ENCODE peak calls at places on chromosomes 1 and 21, in six cellular contexts. Z is GM19239; L is glutamatergic neuron; C is adrenal gland; N is CD8-positive, alpha-beta memory T cell; W is NCI-H460. P is an unnamed sample.

GRCh38 chr21:40595806-40596205 is 251.2 kb downstream of the DSCAM start:
- DNase-seq in Z (no peak), L (no peak), C (no peak), N (no peak), W (no peak), P (no peak)

GRCh38 chr1:109623601-109624161 is 4.0 kb downstream of the AMPD2 start:
- DNase-seq in Z (no peak), L (no peak), C (no peak), N (no peak), W (no peak), P (no peak)

GRCh38 chr21:44687671-44688070 is 5.7 kb upstream of the KRTAP12-1 start:
- DNase-seq in Z (no peak), L (no peak), C (no peak), N (no peak), W (no peak), P (no peak)

GRCh38 chr1:155671750-155672149 is 16.8 kb downstream of the YY1AP1 start:
- DNase-seq in Z (no peak), L (no peak), C (no peak), N (no peak), W (no peak), P (no peak)

GRCh38 chr1:79271759-79272158 is 265.2 kb upstream of the ADGRL4 start:
- DNase-seq in Z (no peak), L (no peak), C (no peak), N (no peak), W (no peak), P (no peak)

GRCh38 chr1:117312453-117313138 is 54.7 kb upstream of the MAN1A2 start:
- DNase-seq in Z (no peak), L (no peak), C (no peak), N (no peak), W (peak), P (no peak)

GRCh38 chr1:186828612-186829542 is at the start of gene PLA2G4A:
- DNase-seq in Z (no peak), L (no peak), C (peak), N (no peak), W (peak), P (no peak)

GRCh38 chr1:200658037-200658808 is 11.5 kb downstream of the DDX59 start:
- DNase-seq in Z (no peak), L (no peak), C (no peak), N (no peak), W (no peak), P (no peak)

GRCh38 chr1:21931171-21932093 is 5.7 kb downstream of the HSPG2 start:
- DNase-seq in Z (no peak), L (no peak), C (peak), N (no peak), W (peak), P (no peak)

GRCh38 chr1:203126151-203126865 is 1.2 kb upstream of the ADORA1 start:
- DNase-seq in Z (no peak), L (no peak), C (no peak), N (no peak), W (no peak), P (no peak)

GRCh38 chr1:72586023-72586685 is 303.8 kb upstream of the NEGR1 start:
- DNase-seq in Z (no peak), L (no peak), C (no peak), N (no peak), W (no peak), P (no peak)